ENCODE peak calls at places on chromosomes 13 and 19, in four cellular contexts. D, S, G and P are unnamed samples.

GRCh38 chr13:110854866-110855265 is 60.0 kb downstream of the ANKRD10 start:
- DNase-seq in D (no peak), S (no peak), G (no peak), P (no peak)

GRCh38 chr13:80685942-80686341 is 345.0 kb upstream of the SPRY2 start:
- DNase-seq in D (no peak), S (no peak), G (no peak), P (no peak)

GRCh38 chr13:94656766-94657165 is 55.1 kb downstream of the GPR180 start:
- DNase-seq in D (no peak), S (no peak), G (peak), P (no peak)

GRCh38 chr13:21901772-21902708 is 231.2 kb downstream of the FGF9 start:
- DNase-seq in D (no peak), S (no peak), G (no peak), P (no peak)

GRCh38 chr13:51999525-51999924 is 11.7 kb downstream of the ATP7B start:
- DNase-seq in D (no peak), S (no peak), G (no peak), P (peak)

GRCh38 chr13:59354665-59355064 is 809.1 kb downstream of the DIAPH3 start:
- DNase-seq in D (no peak), S (no peak), G (no peak), P (no peak)

GRCh38 chr19:610801-611505 is 21.3 kb downstream of the HCN2 start:
- DNase-seq in D (no peak), S (no peak), G (no peak), P (no peak)

GRCh38 chr13:33258437-33259193 is 26.9 kb downstream of the STARD13 start:
- DNase-seq in D (no peak), S (no peak), G (no peak), P (no peak)

GRCh38 chr19:52535831-52536800 is 8.6 kb downstream of the ZNF808 start:
- DNase-seq in D (no peak), S (peak), G (no peak), P (peak)

GRCh38 chr13:25881136-25881926 is 170.5 kb downstream of the SHISA2 start:
- DNase-seq in D (no peak), S (no peak), G (no peak), P (no peak)

GRCh38 chr13:104592127-104592526 is 1525.9 kb upstream of the SLC10A2 start:
- DNase-seq in D (no peak), S (no peak), G (peak), P (no peak)

GRCh38 chr13:110070511-110071120 is 236.3 kb downstream of the COL4A1 start:
- DNase-seq in D (no peak), S (no peak), G (peak), P (no peak)

GRCh38 chr13:40777166-40777956 is 6.4 kb upstream of the MRPS31 start:
- DNase-seq in D (no peak), S (no peak), G (peak), P (no peak)

GRCh38 chr19:19866599-19867248 is 1.0 kb downstream of the ZNF253 start:
- DNase-seq in D (no peak), S (peak), G (no peak), P (no peak)

GRCh38 chr19:31834070-31834469 is 484.8 kb upstream of the TSHZ3 start:
- DNase-seq in D (no peak), S (no peak), G (no peak), P (no peak)

GRCh38 chr13:113140677-113141590 is 17.5 kb upstream of the PROZ start:
- DNase-seq in D (no peak), S (no peak), G (no peak), P (peak)

GRCh38 chr19:15417699-15418098 is 1.1 kb downstream of the AKAP8L start:
- DNase-seq in D (no peak), S (no peak), G (peak), P (no peak)

GRCh38 chr19:50718255-50719118 is 1.1 kb downstream of the SHANK1 start:
- DNase-seq in D (no peak), S (no peak), G (no peak), P (no peak)

GRCh38 chr13:71320452-71320851 is 546.6 kb downstream of the DACH1 start:
- DNase-seq in D (no peak), S (no peak), G (peak), P (no peak)

GRCh38 chr13:20702945-20703784 is at the start of gene IL17D:
- DNase-seq in D (no peak), S (no peak), G (no peak), P (no peak)

GRCh38 chr13:110372676-110373075 is 65.6 kb downstream of the COL4A2 start:
- DNase-seq in D (no peak), S (no peak), G (no peak), P (no peak)

GRCh38 chr19:14116525-14116917 is 1.0 kb downstream of the PRKACA start:
- DNase-seq in D (no peak), S (no peak), G (no peak), P (no peak)

GRCh38 chr13:94090773-94091172 is 388.7 kb downstream of the DCT start:
- DNase-seq in D (no peak), S (no peak), G (no peak), P (no peak)

GRCh38 chr13:51618626-51619025 is 34.4 kb downstream of the WDFY2 start:
- DNase-seq in D (no peak), S (no peak), G (no peak), P (no peak)